ENCODE peak calls at places on chromosomes 11 and 22, in ten cellular contexts. One of them, this sample, is unnamed.
A peak's percentile ranks its signal among the peaks of the same experiment; 100 is the strongest.

GRCh38 chr11:62266558-62266957 is 3.4 kb upstream of the SCGB2A2 start:
- DNase-seq in stimulated activated CD8-positive, alpha-beta memory T cell treated with anti-CD3 and anti-CD28 coated beads, Interleukin-4, amount 100 ng/mL, for 24 hours: no peak
- DNase-seq in central memory CD4-positive, alpha-beta T cell: no peak
- DNase-seq in pancreas: no peak
- DNase-seq in activated T-cell treated with anti-CD3 and anti-CD28 coated beads, Interleukin-2, amount 50 U/mL, for 4 hours: no peak
- DNase-seq in NCI-H1436: no peak
- DNase-seq in CD8-positive, alpha-beta memory T cell: no peak
- DNase-seq in Caco-2: no peak
- DNase-seq in spleen: no peak
- DNase-seq in occipital lobe: no peak
- DNase-seq in this sample: peak; percentile 27

GRCh38 chr11:110081462-110082233 is 11.5 kb upstream of the ZC3H12C start:
- DNase-seq in stimulated activated CD8-positive, alpha-beta memory T cell treated with anti-CD3 and anti-CD28 coated beads, Interleukin-4, amount 100 ng/mL, for 24 hours: no peak
- DNase-seq in central memory CD4-positive, alpha-beta T cell: no peak
- DNase-seq in pancreas: no peak
- DNase-seq in activated T-cell treated with anti-CD3 and anti-CD28 coated beads, Interleukin-2, amount 50 U/mL, for 4 hours: no peak
- DNase-seq in NCI-H1436: no peak
- DNase-seq in CD8-positive, alpha-beta memory T cell: no peak
- DNase-seq in Caco-2: no peak
- DNase-seq in spleen: no peak
- DNase-seq in occipital lobe: no peak
- DNase-seq in this sample: no peak

GRCh38 chr11:88979641-88980040 is 86.1 kb downstream of the GRM5 start:
- DNase-seq in stimulated activated CD8-positive, alpha-beta memory T cell treated with anti-CD3 and anti-CD28 coated beads, Interleukin-4, amount 100 ng/mL, for 24 hours: no peak
- DNase-seq in central memory CD4-positive, alpha-beta T cell: no peak
- DNase-seq in pancreas: no peak
- DNase-seq in activated T-cell treated with anti-CD3 and anti-CD28 coated beads, Interleukin-2, amount 50 U/mL, for 4 hours: no peak
- DNase-seq in NCI-H1436: no peak
- DNase-seq in CD8-positive, alpha-beta memory T cell: no peak
- DNase-seq in Caco-2: no peak
- DNase-seq in spleen: no peak
- DNase-seq in occipital lobe: no peak
- DNase-seq in this sample: peak; percentile 91

GRCh38 chr11:13207665-13208594 is 69.7 kb upstream of the BMAL1 start:
- DNase-seq in stimulated activated CD8-positive, alpha-beta memory T cell treated with anti-CD3 and anti-CD28 coated beads, Interleukin-4, amount 100 ng/mL, for 24 hours: no peak
- DNase-seq in central memory CD4-positive, alpha-beta T cell: peak; percentile 39
- DNase-seq in pancreas: no peak
- DNase-seq in activated T-cell treated with anti-CD3 and anti-CD28 coated beads, Interleukin-2, amount 50 U/mL, for 4 hours: no peak
- DNase-seq in NCI-H1436: no peak
- DNase-seq in CD8-positive, alpha-beta memory T cell: no peak
- DNase-seq in Caco-2: peak; percentile 40
- DNase-seq in spleen: no peak
- DNase-seq in occipital lobe: no peak
- DNase-seq in this sample: peak; percentile 88

GRCh38 chr11:62574363-62575057 is 819 bp upstream of the EEF1G start:
- DNase-seq in stimulated activated CD8-positive, alpha-beta memory T cell treated with anti-CD3 and anti-CD28 coated beads, Interleukin-4, amount 100 ng/mL, for 24 hours: no peak
- DNase-seq in central memory CD4-positive, alpha-beta T cell: no peak
- DNase-seq in pancreas: peak; percentile 57
- DNase-seq in activated T-cell treated with anti-CD3 and anti-CD28 coated beads, Interleukin-2, amount 50 U/mL, for 4 hours: no peak
- DNase-seq in NCI-H1436: no peak
- DNase-seq in CD8-positive, alpha-beta memory T cell: no peak
- DNase-seq in Caco-2: no peak
- DNase-seq in spleen: peak; percentile 90
- DNase-seq in occipital lobe: no peak
- DNase-seq in this sample: no peak

GRCh38 chr11:28274216-28274615 is 166.0 kb downstream of the METTL15 start:
- DNase-seq in stimulated activated CD8-positive, alpha-beta memory T cell treated with anti-CD3 and anti-CD28 coated beads, Interleukin-4, amount 100 ng/mL, for 24 hours: no peak
- DNase-seq in central memory CD4-positive, alpha-beta T cell: no peak
- DNase-seq in pancreas: no peak
- DNase-seq in activated T-cell treated with anti-CD3 and anti-CD28 coated beads, Interleukin-2, amount 50 U/mL, for 4 hours: no peak
- DNase-seq in NCI-H1436: no peak
- DNase-seq in CD8-positive, alpha-beta memory T cell: no peak
- DNase-seq in Caco-2: no peak
- DNase-seq in spleen: no peak
- DNase-seq in occipital lobe: no peak
- DNase-seq in this sample: no peak

GRCh38 chr11:96101146-96101545 is 177.2 kb upstream of the MTMR2 start:
- DNase-seq in stimulated activated CD8-positive, alpha-beta memory T cell treated with anti-CD3 and anti-CD28 coated beads, Interleukin-4, amount 100 ng/mL, for 24 hours: no peak
- DNase-seq in central memory CD4-positive, alpha-beta T cell: no peak
- DNase-seq in pancreas: no peak
- DNase-seq in activated T-cell treated with anti-CD3 and anti-CD28 coated beads, Interleukin-2, amount 50 U/mL, for 4 hours: no peak
- DNase-seq in NCI-H1436: no peak
- DNase-seq in CD8-positive, alpha-beta memory T cell: no peak
- DNase-seq in Caco-2: no peak
- DNase-seq in spleen: no peak
- DNase-seq in occipital lobe: no peak
- DNase-seq in this sample: peak; percentile 58

GRCh38 chr11:47924184-47924671 is 56.1 kb upstream of the PTPRJ start:
- DNase-seq in stimulated activated CD8-positive, alpha-beta memory T cell treated with anti-CD3 and anti-CD28 coated beads, Interleukin-4, amount 100 ng/mL, for 24 hours: no peak
- DNase-seq in central memory CD4-positive, alpha-beta T cell: no peak
- DNase-seq in pancreas: peak; percentile 96
- DNase-seq in activated T-cell treated with anti-CD3 and anti-CD28 coated beads, Interleukin-2, amount 50 U/mL, for 4 hours: no peak
- DNase-seq in NCI-H1436: no peak
- DNase-seq in CD8-positive, alpha-beta memory T cell: no peak
- DNase-seq in Caco-2: peak; percentile 63
- DNase-seq in spleen: peak; percentile 17
- DNase-seq in occipital lobe: no peak
- DNase-seq in this sample: peak; percentile 27

GRCh38 chr11:114284021-114284420 is 12.2 kb upstream of the NNMT start:
- DNase-seq in stimulated activated CD8-positive, alpha-beta memory T cell treated with anti-CD3 and anti-CD28 coated beads, Interleukin-4, amount 100 ng/mL, for 24 hours: no peak
- DNase-seq in central memory CD4-positive, alpha-beta T cell: no peak
- DNase-seq in pancreas: no peak
- DNase-seq in activated T-cell treated with anti-CD3 and anti-CD28 coated beads, Interleukin-2, amount 50 U/mL, for 4 hours: no peak
- DNase-seq in NCI-H1436: no peak
- DNase-seq in CD8-positive, alpha-beta memory T cell: no peak
- DNase-seq in Caco-2: no peak
- DNase-seq in spleen: peak; percentile 78
- DNase-seq in occipital lobe: no peak
- DNase-seq in this sample: no peak

GRCh38 chr11:126585388-126586302 is 230.2 kb downstream of the ST3GAL4 start:
- DNase-seq in stimulated activated CD8-positive, alpha-beta memory T cell treated with anti-CD3 and anti-CD28 coated beads, Interleukin-4, amount 100 ng/mL, for 24 hours: no peak
- DNase-seq in central memory CD4-positive, alpha-beta T cell: no peak
- DNase-seq in pancreas: peak; percentile 73
- DNase-seq in activated T-cell treated with anti-CD3 and anti-CD28 coated beads, Interleukin-2, amount 50 U/mL, for 4 hours: no peak
- DNase-seq in NCI-H1436: peak; percentile 60
- DNase-seq in CD8-positive, alpha-beta memory T cell: no peak
- DNase-seq in Caco-2: no peak
- DNase-seq in spleen: peak; percentile 68
- DNase-seq in occipital lobe: peak; percentile 50
- DNase-seq in this sample: peak; percentile 94

GRCh38 chr22:43270314-43270908 is 72.8 kb downstream of the SCUBE1 start:
- DNase-seq in stimulated activated CD8-positive, alpha-beta memory T cell treated with anti-CD3 and anti-CD28 coated beads, Interleukin-4, amount 100 ng/mL, for 24 hours: no peak
- DNase-seq in central memory CD4-positive, alpha-beta T cell: no peak
- DNase-seq in pancreas: no peak
- DNase-seq in activated T-cell treated with anti-CD3 and anti-CD28 coated beads, Interleukin-2, amount 50 U/mL, for 4 hours: no peak
- DNase-seq in NCI-H1436: no peak
- DNase-seq in CD8-positive, alpha-beta memory T cell: no peak
- DNase-seq in Caco-2: peak; percentile 43
- DNase-seq in spleen: no peak
- DNase-seq in occipital lobe: no peak
- DNase-seq in this sample: no peak

GRCh38 chr11:6570691-6571427 is 32.6 kb downstream of the RRP8 start:
- DNase-seq in stimulated activated CD8-positive, alpha-beta memory T cell treated with anti-CD3 and anti-CD28 coated beads, Interleukin-4, amount 100 ng/mL, for 24 hours: no peak
- DNase-seq in central memory CD4-positive, alpha-beta T cell: no peak
- DNase-seq in pancreas: no peak
- DNase-seq in activated T-cell treated with anti-CD3 and anti-CD28 coated beads, Interleukin-2, amount 50 U/mL, for 4 hours: no peak
- DNase-seq in NCI-H1436: no peak
- DNase-seq in CD8-positive, alpha-beta memory T cell: no peak
- DNase-seq in Caco-2: no peak
- DNase-seq in spleen: no peak
- DNase-seq in occipital lobe: no peak
- DNase-seq in this sample: no peak

GRCh38 chr11:910589-911030 is at the start of gene CHID1:
- DNase-seq in stimulated activated CD8-positive, alpha-beta memory T cell treated with anti-CD3 and anti-CD28 coated beads, Interleukin-4, amount 100 ng/mL, for 24 hours: peak; percentile 79
- DNase-seq in central memory CD4-positive, alpha-beta T cell: peak; percentile 72
- DNase-seq in pancreas: peak; percentile 85
- DNase-seq in activated T-cell treated with anti-CD3 and anti-CD28 coated beads, Interleukin-2, amount 50 U/mL, for 4 hours: peak; percentile 75
- DNase-seq in NCI-H1436: peak; percentile 67
- DNase-seq in CD8-positive, alpha-beta memory T cell: peak; percentile 77
- DNase-seq in Caco-2: peak; percentile 96
- DNase-seq in spleen: peak; percentile 97
- DNase-seq in occipital lobe: peak; percentile 88
- DNase-seq in this sample: peak; percentile 81

GRCh38 chr11:78374917-78375316 is 42.7 kb downstream of the GAB2 start:
- DNase-seq in stimulated activated CD8-positive, alpha-beta memory T cell treated with anti-CD3 and anti-CD28 coated beads, Interleukin-4, amount 100 ng/mL, for 24 hours: no peak
- DNase-seq in central memory CD4-positive, alpha-beta T cell: no peak
- DNase-seq in pancreas: no peak
- DNase-seq in activated T-cell treated with anti-CD3 and anti-CD28 coated beads, Interleukin-2, amount 50 U/mL, for 4 hours: no peak
- DNase-seq in NCI-H1436: no peak
- DNase-seq in CD8-positive, alpha-beta memory T cell: no peak
- DNase-seq in Caco-2: no peak
- DNase-seq in spleen: no peak
- DNase-seq in occipital lobe: no peak
- DNase-seq in this sample: no peak

GRCh38 chr22:22959147-22959827 is 71.7 kb downstream of the IGLL5 start:
- DNase-seq in stimulated activated CD8-positive, alpha-beta memory T cell treated with anti-CD3 and anti-CD28 coated beads, Interleukin-4, amount 100 ng/mL, for 24 hours: peak; percentile 72
- DNase-seq in central memory CD4-positive, alpha-beta T cell: peak; percentile 52
- DNase-seq in pancreas: peak; percentile 46
- DNase-seq in activated T-cell treated with anti-CD3 and anti-CD28 coated beads, Interleukin-2, amount 50 U/mL, for 4 hours: peak; percentile 73
- DNase-seq in NCI-H1436: peak; percentile 80
- DNase-seq in CD8-positive, alpha-beta memory T cell: peak; percentile 59
- DNase-seq in Caco-2: peak; percentile 82
- DNase-seq in spleen: peak; percentile 86
- DNase-seq in occipital lobe: peak; percentile 73
- DNase-seq in this sample: peak; percentile 55

GRCh38 chr11:57179701-57180100 is 2.1 kb upstream of the LRRC55 start:
- DNase-seq in stimulated activated CD8-positive, alpha-beta memory T cell treated with anti-CD3 and anti-CD28 coated beads, Interleukin-4, amount 100 ng/mL, for 24 hours: no peak
- DNase-seq in central memory CD4-positive, alpha-beta T cell: no peak
- DNase-seq in pancreas: no peak
- DNase-seq in activated T-cell treated with anti-CD3 and anti-CD28 coated beads, Interleukin-2, amount 50 U/mL, for 4 hours: no peak
- DNase-seq in NCI-H1436: no peak
- DNase-seq in CD8-positive, alpha-beta memory T cell: no peak
- DNase-seq in Caco-2: no peak
- DNase-seq in spleen: no peak
- DNase-seq in occipital lobe: no peak
- DNase-seq in this sample: no peak

This sample was measured in fibroblast of lung.